ENCODE peak calls at places on chromosomes 3 and 15, in ten cellular contexts. One of them, this sample, is unnamed.

GRCh38 chr3:134423153-134423552 is 48.9 kb upstream of the AMOTL2 start:
- DNase-seq in astrocyte: no peak
- DNase-seq in M059J: peak
- DNase-seq in NCI-H1105: peak
- DNase-seq in HT1080: peak
- DNase-seq in AG08395: peak
- DNase-seq in NCI-H524: peak
- DNase-seq in transverse colon: no peak
- DNase-seq in cardiac septum: no peak
- DNase-seq in Peyer's patch: no peak
- DNase-seq in this sample: peak

GRCh38 chr3:9793161-9793781 is 389 bp downstream of the ARPC4 start:
- DNase-seq in NCI-H524: no peak
- DNase-seq in HT1080: peak
- DNase-seq in AG08395: peak
- DNase-seq in cardiac septum: no peak
- DNase-seq in Peyer's patch: no peak
- DNase-seq in transverse colon: peak
- DNase-seq in NCI-H1105: no peak
- DNase-seq in astrocyte: no peak
- DNase-seq in M059J: peak
- DNase-seq in this sample: no peak

GRCh38 chr3:127857270-127857801 is 35.0 kb upstream of the MGLL start:
- DNase-seq in NCI-H524: peak
- DNase-seq in Peyer's patch: no peak
- DNase-seq in cardiac septum: no peak
- DNase-seq in HT1080: peak
- DNase-seq in astrocyte: no peak
- DNase-seq in NCI-H1105: no peak
- DNase-seq in transverse colon: no peak
- DNase-seq in AG08395: peak
- DNase-seq in M059J: peak
- DNase-seq in this sample: peak

GRCh38 chr15:37891754-37892368 is 42.6 kb upstream of the TMCO5A start:
- DNase-seq in Peyer's patch: no peak
- DNase-seq in transverse colon: no peak
- DNase-seq in HT1080: peak
- DNase-seq in M059J: peak
- DNase-seq in cardiac septum: no peak
- DNase-seq in astrocyte: peak
- DNase-seq in NCI-H524: peak
- DNase-seq in AG08395: peak
- DNase-seq in NCI-H1105: peak
- DNase-seq in this sample: peak

GRCh38 chr3:197516517-197516889 is 39.3 kb downstream of the BDH1 start:
- DNase-seq in M059J: peak
- DNase-seq in NCI-H1105: no peak
- DNase-seq in astrocyte: peak
- DNase-seq in AG08395: peak
- DNase-seq in transverse colon: no peak
- DNase-seq in HT1080: peak
- DNase-seq in cardiac septum: no peak
- DNase-seq in NCI-H524: peak
- DNase-seq in Peyer's patch: no peak
- DNase-seq in this sample: peak

GRCh38 chr3:133475245-133476010 is 75.6 kb downstream of the BFSP2 start:
- DNase-seq in M059J: no peak
- DNase-seq in Peyer's patch: no peak
- DNase-seq in AG08395: no peak
- DNase-seq in HT1080: no peak
- DNase-seq in NCI-H1105: no peak
- DNase-seq in NCI-H524: peak
- DNase-seq in transverse colon: no peak
- DNase-seq in astrocyte: no peak
- DNase-seq in cardiac septum: no peak
- DNase-seq in this sample: no peak

GRCh38 chr3:51671090-51672082 is at the start of gene TEX264:
- DNase-seq in M059J: peak
- DNase-seq in NCI-H524: peak
- DNase-seq in AG08395: peak
- DNase-seq in NCI-H1105: peak
- DNase-seq in HT1080: peak
- DNase-seq in cardiac septum: peak
- DNase-seq in Peyer's patch: peak
- DNase-seq in astrocyte: peak
- DNase-seq in transverse colon: peak
- DNase-seq in this sample: peak

GRCh38 chr3:194931366-194931765 is 245.7 kb downstream of the FAM43A start:
- DNase-seq in transverse colon: no peak
- DNase-seq in HT1080: no peak
- DNase-seq in M059J: no peak
- DNase-seq in cardiac septum: no peak
- DNase-seq in Peyer's patch: no peak
- DNase-seq in AG08395: no peak
- DNase-seq in NCI-H524: no peak
- DNase-seq in NCI-H1105: no peak
- DNase-seq in astrocyte: peak
- DNase-seq in this sample: no peak

This sample was measured in MCF 10A.